ENCODE peak calls at places on chromosomes 1 and 21, in four cellular contexts. Y, V, B and Z are unnamed samples.

GRCh38 chr1:8283058-8283884 is 34.6 kb upstream of the SLC45A1 start:
- DNase-seq in Y (no peak), V (peak), B (no peak), Z (peak)

GRCh38 chr1:3069491-3070303 is 694 bp downstream of the PRDM16 start:
- DNase-seq in Y (peak), V (peak), B (peak), Z (no peak)

GRCh38 chr21:40770435-40771055 is 76.4 kb downstream of the DSCAM start:
- DNase-seq in B (no peak), V (no peak), Y (no peak), Z (no peak)

GRCh38 chr1:68120136-68120791 is 69.8 kb upstream of the DIRAS3 start:
- DNase-seq in B (no peak), Y (peak), V (peak), Z (peak)

GRCh38 chr1:33612877-33613487 is 140.5 kb downstream of the ZSCAN20 start:
- DNase-seq in Y (peak), B (no peak), V (peak), Z (peak)

GRCh38 chr1:156251527-156251926 is 3.7 kb upstream of the PAQR6 start:
- DNase-seq in B (no peak), V (no peak), Y (no peak), Z (no peak)

GRCh38 chr1:116537898-116538297 is 32.9 kb downstream of the CD58 start:
- DNase-seq in V (no peak), Y (no peak), B (no peak), Z (no peak)

GRCh38 chr21:17270234-17270633 is 242.6 kb upstream of the CXADR start:
- DNase-seq in B (no peak), V (peak), Y (peak), Z (no peak)

GRCh38 chr1:59699227-59699847 is 115.4 kb upstream of the HOOK1 start:
- DNase-seq in V (peak), B (no peak), Y (peak), Z (peak)

GRCh38 chr1:212186427-212187207 is 98.6 kb upstream of the PPP2R5A start:
- DNase-seq in V (peak), B (no peak), Y (no peak), Z (peak)

GRCh38 chr1:222084996-222085395 is 343.1 kb upstream of the DUSP10 start:
- DNase-seq in Y (no peak), V (no peak), B (no peak), Z (no peak)

GRCh38 chr1:113191579-113192076 is 118.6 kb downstream of the LRIG2 start:
- DNase-seq in Y (no peak), V (no peak), B (no peak), Z (peak)

GRCh38 chr1:50257029-50257428 is 148.3 kb downstream of the ELAVL4 start:
- DNase-seq in V (no peak), Y (no peak), B (no peak), Z (no peak)

GRCh38 chr1:102872526-102872925 is 235.8 kb downstream of the COL11A1 start:
- DNase-seq in Y (no peak), B (no peak), V (no peak), Z (no peak)

GRCh38 chr1:102875756-102876155 is 232.6 kb downstream of the COL11A1 start:
- DNase-seq in Y (no peak), B (no peak), V (no peak), Z (no peak)

GRCh38 chr1:102872097-102872496 is 236.2 kb downstream of the COL11A1 start:
- DNase-seq in B (no peak), V (no peak), Y (no peak), Z (no peak)
- TF ChIP-seq CTCF in B (no peak), V (no peak), Y (no peak), Z (peak)

DNA sequence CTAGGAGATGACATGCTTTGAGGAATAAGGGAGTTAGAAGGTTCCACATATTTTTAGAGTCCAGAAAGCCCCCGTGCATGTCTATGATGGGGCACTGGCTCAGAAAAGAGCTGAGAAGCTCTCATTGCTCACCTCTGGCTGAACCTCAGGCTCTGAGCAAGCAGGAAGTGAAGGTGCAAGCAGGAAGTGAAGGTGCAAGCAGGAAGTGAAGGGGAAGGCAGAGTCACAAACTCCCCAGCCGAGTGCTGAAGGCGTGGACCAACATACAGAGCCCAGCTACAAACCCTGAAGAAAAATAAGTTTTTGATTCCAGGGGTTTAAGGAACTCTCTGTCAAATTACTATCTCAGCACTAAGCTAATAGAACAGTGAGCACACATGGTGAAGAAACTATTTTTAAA is 7.0 kb downstream of the KRTAP10-8 start:
- DNase-seq in Y (no peak), V (no peak), B (no peak), Z (no peak)
- H3K4me3 ChIP-seq in Y (no peak), V (no peak), B (no peak), Z (no peak)

GRCh38 chr1:23019094-23019850 is at the start of gene KDM1A:
- DNase-seq in B (peak), V (peak), Y (peak), Z (peak)
- TF ChIP-seq CTCF in B (no peak), V (no peak), Y (peak), Z (peak)

DNA sequence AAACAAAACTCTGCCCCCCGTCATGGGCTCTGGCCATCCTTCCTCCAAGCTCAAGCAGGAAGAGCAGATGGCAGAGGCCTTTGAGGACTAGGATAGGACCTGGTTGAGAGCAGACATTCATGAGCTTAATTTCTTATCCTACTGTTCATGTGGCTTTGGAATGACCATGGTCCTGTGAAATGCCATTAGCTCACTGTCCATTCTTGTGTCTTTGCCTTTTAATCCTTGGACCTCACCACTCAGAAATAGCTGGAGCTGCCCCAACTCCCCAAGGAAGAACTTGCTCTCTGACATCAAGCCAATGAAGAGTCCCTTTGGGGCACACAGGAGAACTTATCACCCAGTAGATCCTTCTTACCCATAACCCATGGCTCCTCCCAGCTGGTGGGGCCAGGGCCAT is 11.6 kb upstream of the FAM20B start:
- DNase-seq in B (no peak), V (no peak), Y (no peak), Z (no peak)
- H3K4me3 ChIP-seq in B (no peak), V (no peak), Y (no peak), Z (no peak)

GRCh38 chr1:244651956-244652698 is 799 bp upstream of the DESI2 start:
- DNase-seq in B (no peak), V (no peak), Y (no peak), Z (peak)

GRCh38 chr1:244653439-244654283 is 735 bp downstream of the DESI2 start:
- DNase-seq in Y (peak), V (peak), B (peak), Z (no peak)

GRCh38 chr1:244655186-244655585 is 2.3 kb downstream of the DESI2 start:
- DNase-seq in V (no peak), B (no peak), Y (no peak), Z (no peak)

GRCh38 chr1:244654284-244655038 is 1.5 kb downstream of the DESI2 start:
- DNase-seq in B (no peak), V (no peak), Y (no peak), Z (no peak)

GRCh38 chr1:244652699-244653438 is at the start of gene DESI2:
- DNase-seq in B (peak), Y (peak), V (peak), Z (peak)
- TF ChIP-seq CTCF in B (peak), Y (peak), V (peak), Z (peak)

GRCh38 chr1:38561110-38561509 is 298.5 kb downstream of the RRAGC start:
- DNase-seq in V (no peak), Y (no peak), B (no peak), Z (no peak)

GRCh38 chr1:38559180-38559874 is 300.2 kb downstream of the RRAGC start:
- DNase-seq in Y (peak), V (peak), B (peak), Z (peak)

GRCh38 chr1:38555594-38555993 is 304.0 kb downstream of the RRAGC start:
- DNase-seq in B (no peak), Y (no peak), V (no peak), Z (peak)

GRCh38 chr1:38558055-38558454 is 301.5 kb downstream of the RRAGC start:
- DNase-seq in B (no peak), Y (no peak), V (no peak), Z (no peak)

GRCh38 chr1:38558476-38559179 is 300.9 kb downstream of the RRAGC start:
- DNase-seq in Y (no peak), B (no peak), V (no peak), Z (peak)
- H3K4me3 ChIP-seq in Y (no peak), B (no peak), V (no peak), Z (peak)

GRCh38 chr1:204288061-204288588 is 71.6 kb downstream of the PLEKHA6 start:
- DNase-seq in Y (peak), B (no peak), V (peak), Z (no peak)
- TF ChIP-seq CTCF in Y (no peak), B (no peak), V (peak), Z (no peak)

DNA sequence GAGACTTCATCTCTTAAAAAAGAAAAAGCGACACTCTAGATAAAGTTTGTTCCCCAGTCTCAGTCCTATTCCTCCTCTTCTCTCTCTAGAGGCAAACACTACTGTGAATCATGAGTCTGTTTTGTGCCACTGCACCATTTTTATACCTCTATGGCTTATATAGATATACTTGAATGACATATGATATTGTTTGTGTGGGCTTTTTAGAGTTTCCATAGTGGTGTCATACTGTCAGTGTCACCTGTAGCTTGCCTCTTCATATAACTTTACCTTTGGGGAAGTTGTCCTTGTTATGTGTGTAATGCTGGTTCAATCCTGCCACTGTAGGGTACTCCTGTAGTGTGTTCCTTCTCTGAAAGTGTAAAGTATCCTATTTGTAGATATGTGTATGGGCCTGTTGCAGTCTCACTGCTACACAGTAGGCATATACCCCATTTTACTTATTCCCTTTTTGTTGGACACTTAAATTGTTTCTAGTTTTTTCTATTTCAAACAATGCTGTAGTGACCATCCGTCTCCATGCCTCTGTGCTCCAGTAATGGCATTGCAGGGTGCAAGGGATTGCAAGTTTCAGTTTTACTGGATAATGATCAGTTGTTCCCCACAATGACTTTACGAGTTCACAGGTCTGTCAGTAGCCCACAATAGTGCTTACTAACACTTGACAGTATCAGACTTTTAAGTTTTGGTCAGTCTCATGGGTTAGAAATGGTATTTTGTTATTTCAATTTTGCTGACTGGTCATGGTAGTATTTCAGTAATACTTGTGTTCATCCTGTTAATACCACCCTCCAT is 2.7 kb downstream of the PRMT2 start:
- DNase-seq in V (no peak), B (no peak), Y (no peak), Z (peak)
- H3K4me3 ChIP-seq in V (no peak), B (peak), Y (no peak), Z (no peak)